ENCODE peak calls at places on chromosomes 4 and X, in four cellular contexts. P, Z, L and V are unnamed samples.
A peak's percentile ranks its signal among the peaks of the same experiment; 100 is the strongest.

GRCh38 chrX:154059729-154060245 is 37.7 kb downstream of the MECP2 start:
- DNase-seq in P (no peak), Z (no peak), L (no peak), V (no peak)

GRCh38 chr4:35052546-35052945 is 1191.8 kb downstream of the ARAP2 start:
- DNase-seq in L (no peak), P (no peak), Z (no peak), V (no peak)

GRCh38 chrX:10529344-10529743 is 91.0 kb downstream of the MID1 start:
- DNase-seq in L (no peak), P (no peak), Z (no peak), V (peak; percentile 48)

GRCh38 chr4:129344058-129344457 is 248.1 kb downstream of the C4orf33 start:
- DNase-seq in L (peak; percentile 19), P (no peak), Z (peak; percentile 29), V (peak; percentile 71)

GRCh38 chrX:38206036-38206435 is 14.6 kb downstream of the SRPX start:
- DNase-seq in L (no peak), Z (no peak), P (no peak), V (no peak)

GRCh38 chr4:156949373-156949814 is 22.2 kb downstream of the PDGFC start:
- DNase-seq in P (no peak), Z (no peak), L (no peak), V (peak; percentile 88)

GRCh38 chr4:54227261-54228063 is 1.6 kb upstream of the PDGFRA start:
- DNase-seq in Z (no peak), P (no peak), L (no peak), V (peak; percentile 48)

GRCh38 chrX:1011632-1012283 is 200.7 kb downstream of the CRLF2 start:
- DNase-seq in L (no peak), P (no peak), Z (no peak), V (no peak)

GRCh38 chr4:155974957-155975356 is 21.3 kb upstream of the CTSO start:
- DNase-seq in L (no peak), P (no peak), Z (no peak), V (no peak)

GRCh38 chrX:40176256-40176978 is 78.7 kb upstream of the BCOR start:
- DNase-seq in Z (peak; percentile 66), L (peak; percentile 32), P (peak; percentile 76), V (peak; percentile 18)

GRCh38 chr4:138614462-138615142 is 372.5 kb upstream of the SLC7A11 start:
- DNase-seq in P (no peak), L (no peak), Z (no peak), V (no peak)

GRCh38 chr4:16544251-16544721 is 318.0 kb upstream of the TAPT1 start:
- DNase-seq in Z (no peak), P (no peak), L (no peak), V (no peak)

GRCh38 chr4:10808591-10808990 is 124.0 kb upstream of the CLNK start:
- DNase-seq in Z (no peak), L (peak; percentile 82), P (no peak), V (no peak)

GRCh38 chr4:140940589-140940988 is 184.4 kb upstream of the TBC1D9 start:
- DNase-seq in Z (no peak), L (no peak), P (no peak), V (no peak)